ENCODE peak calls at places on chromosomes 2 and 18, in five cellular contexts. One of them, this sample, is unnamed.

GRCh38 chr2:241495172-241496002 is 13.0 kb downstream of the STK25 start:
- DNase-seq in ELF-1: no peak
- DNase-seq in NAMALWA: no peak
- DNase-seq in left cardiac atrium: no peak
- DNase-seq in AG08395: no peak
- DNase-seq in this sample: no peak

GRCh38 chr18:25814841-25815458 is 275.5 kb downstream of the SS18 start:
- DNase-seq in AG08395: no peak
- DNase-seq in left cardiac atrium: no peak
- DNase-seq in ELF-1: no peak
- DNase-seq in NAMALWA: no peak
- DNase-seq in this sample: no peak

GRCh38 chr2:227164745-227165350 is 424 bp downstream of the COL4A3 start:
- DNase-seq in AG08395: no peak
- DNase-seq in left cardiac atrium: peak
- DNase-seq in NAMALWA: no peak
- DNase-seq in ELF-1: peak
- DNase-seq in this sample: peak

GRCh38 chr2:50674876-50675275 is 357.1 kb downstream of the NRXN1 start:
- DNase-seq in NAMALWA: peak
- DNase-seq in AG08395: no peak
- DNase-seq in ELF-1: peak
- DNase-seq in left cardiac atrium: no peak
- DNase-seq in this sample: no peak

GRCh38 chr2:63699549-63699839 is 110.7 kb downstream of the MDH1 start:
- DNase-seq in NAMALWA: no peak
- DNase-seq in left cardiac atrium: no peak
- DNase-seq in AG08395: no peak
- DNase-seq in ELF-1: no peak
- DNase-seq in this sample: no peak

GRCh38 chr2:214987261-214987660 is 151.2 kb downstream of the ABCA12 start:
- DNase-seq in left cardiac atrium: no peak
- DNase-seq in ELF-1: no peak
- DNase-seq in NAMALWA: no peak
- DNase-seq in AG08395: peak
- DNase-seq in this sample: no peak

GRCh38 chr2:204027105-204027504 is 90.5 kb downstream of the ICOS start:
- DNase-seq in ELF-1: no peak
- DNase-seq in left cardiac atrium: no peak
- DNase-seq in AG08395: no peak
- DNase-seq in NAMALWA: peak
- DNase-seq in this sample: no peak

GRCh38 chr2:88055049-88055435 is 541 bp downstream of the KRCC1 start:
- DNase-seq in ELF-1: no peak
- DNase-seq in AG08395: peak
- DNase-seq in left cardiac atrium: no peak
- DNase-seq in NAMALWA: no peak
- DNase-seq in this sample: no peak

GRCh38 chr2:23381084-23381483 is 3.9 kb upstream of the KLHL29 start:
- DNase-seq in AG08395: peak
- DNase-seq in ELF-1: no peak
- DNase-seq in NAMALWA: peak
- DNase-seq in left cardiac atrium: peak
- DNase-seq in this sample: no peak

GRCh38 chr2:158266106-158266505 is 164.4 kb downstream of the UPP2 start:
- DNase-seq in NAMALWA: no peak
- DNase-seq in ELF-1: no peak
- DNase-seq in AG08395: no peak
- DNase-seq in left cardiac atrium: no peak
- DNase-seq in this sample: no peak

GRCh38 chr2:174198846-174199564 is 49.3 kb downstream of the OLA1 start:
- DNase-seq in left cardiac atrium: no peak
- DNase-seq in NAMALWA: no peak
- DNase-seq in AG08395: no peak
- DNase-seq in ELF-1: no peak
- DNase-seq in this sample: no peak

GRCh38 chr18:54750350-54750749 is 77.9 kb upstream of the RAB27B start:
- DNase-seq in NAMALWA: no peak
- DNase-seq in AG08395: no peak
- DNase-seq in left cardiac atrium: no peak
- DNase-seq in ELF-1: no peak
- DNase-seq in this sample: no peak

GRCh38 chr2:186697536-186697935 is 3.7 kb downstream of the FAM171B start:
- DNase-seq in left cardiac atrium: no peak
- DNase-seq in NAMALWA: no peak
- DNase-seq in ELF-1: no peak
- DNase-seq in AG08395: no peak
- DNase-seq in this sample: no peak

GRCh38 chr18:60794802-60795201 is 422.2 kb upstream of the MC4R start:
- DNase-seq in left cardiac atrium: no peak
- DNase-seq in ELF-1: peak
- DNase-seq in AG08395: no peak
- DNase-seq in NAMALWA: no peak
- DNase-seq in this sample: no peak

GRCh38 chr2:161982548-161982947 is 91.5 kb downstream of the DPP4 start:
- DNase-seq in NAMALWA: no peak
- DNase-seq in left cardiac atrium: no peak
- DNase-seq in AG08395: no peak
- DNase-seq in ELF-1: no peak
- DNase-seq in this sample: no peak

GRCh38 chr2:155442755-155443372 is 744.4 kb downstream of the KCNJ3 start:
- DNase-seq in left cardiac atrium: no peak
- DNase-seq in NAMALWA: no peak
- DNase-seq in ELF-1: no peak
- DNase-seq in AG08395: no peak
- DNase-seq in this sample: no peak

GRCh38 chr18:32469691-32470131 is 971 bp downstream of the GAREM1 start:
- DNase-seq in NAMALWA: peak
- DNase-seq in left cardiac atrium: no peak
- DNase-seq in AG08395: peak
- DNase-seq in ELF-1: peak
- DNase-seq in this sample: no peak

GRCh38 chr2:133303150-133303549 is 265.1 kb downstream of the NCKAP5 start:
- DNase-seq in ELF-1: no peak
- DNase-seq in NAMALWA: no peak
- DNase-seq in AG08395: peak
- DNase-seq in left cardiac atrium: no peak
- DNase-seq in this sample: no peak

GRCh38 chr2:8575011-8575750 is 106.7 kb upstream of the ID2 start:
- DNase-seq in left cardiac atrium: no peak
- DNase-seq in AG08395: peak
- DNase-seq in ELF-1: no peak
- DNase-seq in NAMALWA: peak
- DNase-seq in this sample: peak

GRCh38 chr18:79156330-79156729 is 87.1 kb downstream of the ATP9B start:
- DNase-seq in left cardiac atrium: no peak
- DNase-seq in NAMALWA: no peak
- DNase-seq in ELF-1: no peak
- DNase-seq in AG08395: no peak
- DNase-seq in this sample: no peak

GRCh38 chr18:2325308-2325849 is 245.9 kb downstream of the METTL4 start:
- DNase-seq in ELF-1: peak
- DNase-seq in left cardiac atrium: no peak
- DNase-seq in AG08395: no peak
- DNase-seq in NAMALWA: no peak
- DNase-seq in this sample: no peak

GRCh38 chr2:137659616-137660015 is 304.7 kb upstream of the HNMT start:
- DNase-seq in NAMALWA: peak
- DNase-seq in left cardiac atrium: no peak
- DNase-seq in AG08395: no peak
- DNase-seq in ELF-1: no peak
- DNase-seq in this sample: no peak

GRCh38 chr2:113136828-113137775 is 9.7 kb downstream of the IL1RN start:
- DNase-seq in NAMALWA: peak
- DNase-seq in AG08395: peak
- DNase-seq in left cardiac atrium: no peak
- DNase-seq in ELF-1: peak
- DNase-seq in this sample: no peak

GRCh38 chr18:46917108-46917807 is at the start of the genes KATNAL2 and PIAS2:
- DNase-seq in ELF-1: peak
- DNase-seq in AG08395: peak
- DNase-seq in NAMALWA: peak
- DNase-seq in left cardiac atrium: peak
- DNase-seq in this sample: peak

GRCh38 chr2:20419752-20420151 is 27.1 kb upstream of the RHOB start:
- DNase-seq in AG08395: no peak
- DNase-seq in ELF-1: no peak
- DNase-seq in left cardiac atrium: no peak
- DNase-seq in NAMALWA: no peak
- DNase-seq in this sample: no peak

GRCh38 chr2:142689206-142689605 is 188.3 kb upstream of the KYNU start:
- DNase-seq in ELF-1: no peak
- DNase-seq in left cardiac atrium: no peak
- DNase-seq in NAMALWA: no peak
- DNase-seq in AG08395: no peak
- DNase-seq in this sample: no peak

GRCh38 chr2:152028182-152028862 is 70.5 kb downstream of the CACNB4 start:
- DNase-seq in left cardiac atrium: no peak
- DNase-seq in ELF-1: no peak
- DNase-seq in AG08395: no peak
- DNase-seq in NAMALWA: no peak
- DNase-seq in this sample: no peak

GRCh38 chr2:85266424-85267041 is 61.3 kb downstream of the TGOLN2 start:
- DNase-seq in AG08395: peak
- DNase-seq in NAMALWA: peak
- DNase-seq in ELF-1: peak
- DNase-seq in left cardiac atrium: peak
- DNase-seq in this sample: peak

GRCh38 chr2:227106845-227107759 is 56.9 kb downstream of the COL4A4 start:
- DNase-seq in ELF-1: peak
- DNase-seq in NAMALWA: peak
- DNase-seq in left cardiac atrium: no peak
- DNase-seq in AG08395: peak
- DNase-seq in this sample: no peak

GRCh38 chr2:38168710-38169480 is 92.9 kb upstream of the CYP1B1 start:
- DNase-seq in NAMALWA: no peak
- DNase-seq in ELF-1: no peak
- DNase-seq in left cardiac atrium: no peak
- DNase-seq in AG08395: peak
- DNase-seq in this sample: no peak

GRCh38 chr2:172223601-172224054 is 120.9 kb upstream of the DLX2 start:
- DNase-seq in NAMALWA: no peak
- DNase-seq in ELF-1: no peak
- DNase-seq in AG08395: no peak
- DNase-seq in left cardiac atrium: no peak
- DNase-seq in this sample: no peak

GRCh38 chr2:70775148-70775547 is 7.1 kb upstream of the ADD2 start:
- DNase-seq in NAMALWA: no peak
- DNase-seq in ELF-1: no peak
- DNase-seq in left cardiac atrium: no peak
- DNase-seq in AG08395: no peak
- DNase-seq in this sample: no peak

GRCh38 chr2:99881901-99882591 is 260.3 kb downstream of the AFF3 start:
- DNase-seq in ELF-1: peak
- DNase-seq in left cardiac atrium: no peak
- DNase-seq in AG08395: peak
- DNase-seq in NAMALWA: no peak
- DNase-seq in this sample: no peak

GRCh38 chr2:237473474-237474453 is 13.3 kb upstream of the MLPH start:
- DNase-seq in ELF-1: no peak
- DNase-seq in AG08395: peak
- DNase-seq in NAMALWA: no peak
- DNase-seq in left cardiac atrium: no peak
- DNase-seq in this sample: no peak

GRCh38 chr2:99698896-99699295 is 209.1 kb upstream of the REV1 start:
- DNase-seq in NAMALWA: no peak
- DNase-seq in left cardiac atrium: no peak
- DNase-seq in ELF-1: no peak
- DNase-seq in AG08395: peak
- DNase-seq in this sample: no peak

GRCh38 chr2:208265371-208265806 is 666 bp upstream of the PIKFYVE start:
- DNase-seq in NAMALWA: peak
- DNase-seq in AG08395: peak
- DNase-seq in ELF-1: peak
- DNase-seq in left cardiac atrium: no peak
- DNase-seq in this sample: no peak

GRCh38 chr2:200039847-200040246 is 84.5 kb downstream of the MAIP1 start:
- DNase-seq in NAMALWA: no peak
- DNase-seq in left cardiac atrium: no peak
- DNase-seq in ELF-1: no peak
- DNase-seq in AG08395: peak
- DNase-seq in this sample: no peak

GRCh38 chr2:24939353-24939752 is 19.3 kb upstream of the ADCY3 start:
- DNase-seq in NAMALWA: no peak
- DNase-seq in left cardiac atrium: no peak
- DNase-seq in ELF-1: no peak
- DNase-seq in AG08395: no peak
- DNase-seq in this sample: no peak

GRCh38 chr2:176189666-176190641 is 1.5 kb downstream of the HOXD1 start:
- DNase-seq in left cardiac atrium: no peak
- DNase-seq in ELF-1: peak
- DNase-seq in NAMALWA: no peak
- DNase-seq in AG08395: no peak
- DNase-seq in this sample: no peak

This sample was measured in left ventricle myocardium superior.